ENCODE peak calls at places on chromosome 14, in ten cellular contexts. Z is neural progenitor cell, E is OCI-LY7, K is DND-41, F is astrocyte, R is fibroblast of lung, O is GM23338, T is osteoblast, Q is A549, I is HepG2. J is an unnamed sample.

GRCh38 chr14:71399057-71399487 is 491.8 kb downstream of the PCNX1 start:
- DNase-seq in Z (no peak), E (peak), K (no peak), F (no peak), R (peak), O (no peak), T (no peak), Q (no peak), I (no peak), J (no peak)

GRCh38 chr14:44490966-44491365 is 16.1 kb downstream of the FSCB start:
- DNase-seq in Z (no peak), E (no peak), K (no peak), F (no peak), R (no peak), O (no peak), T (no peak), Q (no peak), I (no peak), J (peak)

GRCh38 chr14:31935406-31935805 is 141.7 kb upstream of the ARHGAP5 start:
- DNase-seq in Z (peak), E (no peak), K (no peak), F (no peak), R (no peak), O (no peak), T (no peak), Q (peak), I (peak), J (no peak)

GRCh38 chr14:51554339-51554920 is 97.3 kb upstream of the FRMD6 start:
- DNase-seq in Z (no peak), E (no peak), K (no peak), F (peak), R (peak), O (no peak), T (peak), Q (peak), I (no peak), J (peak)

GRCh38 chr14:25007832-25008231 is 42.1 kb downstream of the STXBP6 start:
- DNase-seq in Z (no peak), E (no peak), K (no peak), F (no peak), R (no peak), O (no peak), T (peak), Q (peak), I (no peak), J (no peak)

GRCh38 chr14:103418508-103418818 is 33.2 kb downstream of the MARK3 start:
- DNase-seq in Z (no peak), E (no peak), K (no peak), F (peak), R (peak), O (no peak), T (no peak), Q (no peak), I (no peak), J (no peak)

GRCh38 chr14:102590667-102591099 is 1.8 kb upstream of the RCOR1 start:
- DNase-seq in Z (peak), E (peak), K (no peak), F (peak), R (peak), O (peak), T (peak), Q (peak), I (peak), J (peak)

GRCh38 chr14:85731198-85731597 is 201.3 kb downstream of the FLRT2 start:
- DNase-seq in Z (no peak), E (no peak), K (no peak), F (peak), R (peak), O (no peak), T (peak), Q (no peak), I (no peak), J (no peak)

GRCh38 chr14:73741386-73741875 is 27.2 kb upstream of the PNMA1 start:
- DNase-seq in Z (peak), E (peak), K (peak), F (peak), R (peak), O (peak), T (peak), Q (peak), I (peak), J (peak)

GRCh38 chr14:50210074-50210473 is 21.3 kb downstream of the SOS2 start:
- DNase-seq in Z (no peak), E (no peak), K (no peak), F (no peak), R (no peak), O (no peak), T (no peak), Q (no peak), I (no peak), J (no peak)

GRCh38 chr14:91249841-91250616 is 5.5 kb upstream of the GPR68 start:
- DNase-seq in Z (peak), E (peak), K (peak), F (peak), R (peak), O (no peak), T (no peak), Q (peak), I (peak), J (peak)

GRCh38 chr14:51897791-51898190 is 37.4 kb downstream of the GNG2 start:
- DNase-seq in Z (no peak), E (no peak), K (no peak), F (no peak), R (no peak), O (no peak), T (no peak), Q (no peak), I (no peak), J (no peak)

GRCh38 chr14:99968156-99968920 is 96.9 kb upstream of the EVL start:
- DNase-seq in Z (no peak), E (no peak), K (no peak), F (peak), R (peak), O (no peak), T (peak), Q (no peak), I (no peak), J (peak)

GRCh38 chr14:61661471-61661988 is 33.8 kb upstream of the HIF1A start:
- DNase-seq in Z (no peak), E (no peak), K (no peak), F (peak), R (peak), O (no peak), T (peak), Q (no peak), I (no peak), J (peak)

DNA sequence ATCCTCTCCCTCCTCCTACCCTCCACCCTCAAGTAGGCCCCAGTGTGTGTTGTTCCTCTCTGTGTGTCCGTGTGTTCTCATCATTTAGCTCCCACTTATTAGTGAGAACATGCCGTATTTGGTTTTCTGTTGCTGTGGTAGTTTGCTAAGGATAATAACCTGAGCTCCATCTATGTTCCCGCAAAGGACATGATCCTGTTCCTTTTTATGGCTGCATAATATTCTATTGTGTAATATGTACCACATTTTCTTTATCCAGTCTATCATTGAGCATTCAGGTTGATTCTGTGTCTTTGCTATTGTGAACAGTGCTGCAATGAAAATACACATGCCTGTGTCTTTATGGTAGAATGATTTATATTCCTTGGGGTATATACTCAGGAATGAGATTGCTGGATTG is 30.5 kb downstream of the JDP2 start:
- DNase-seq in Z (no peak), E (no peak), K (no peak), F (no peak), R (no peak), O (no peak), T (no peak), Q (no peak), I (no peak), J (no peak)
- H3K4me2 ChIP-seq in Z (no peak), E (no peak), K (no peak), F (no peak), R (no peak), O (no peak), T (no peak), Q (no peak), I (no peak), J (no peak)

GRCh38 chr14:59190372-59190771 is 1.9 kb downstream of the DAAM1 start:
- DNase-seq in Z (peak), E (peak), K (no peak), F (no peak), R (no peak), O (peak), T (no peak), Q (peak), I (peak), J (peak)
- TF ChIP-seq CTCF in Z (peak), E (peak), K (no peak), F (no peak), R (no peak), O (peak), T (no peak), Q (no peak), I (peak), J (peak)

GRCh38 chr14:40199101-40199500 is 766.9 kb upstream of the FBXO33 start:
- DNase-seq in Z (no peak), E (no peak), K (no peak), F (no peak), R (no peak), O (no peak), T (no peak), Q (no peak), I (no peak), J (no peak)
- H3K4me2 ChIP-seq in Z (no peak), E (no peak), K (no peak), F (no peak), R (no peak), O (no peak), T (no peak), Q (no peak), I (no peak), J (no peak)

DNA sequence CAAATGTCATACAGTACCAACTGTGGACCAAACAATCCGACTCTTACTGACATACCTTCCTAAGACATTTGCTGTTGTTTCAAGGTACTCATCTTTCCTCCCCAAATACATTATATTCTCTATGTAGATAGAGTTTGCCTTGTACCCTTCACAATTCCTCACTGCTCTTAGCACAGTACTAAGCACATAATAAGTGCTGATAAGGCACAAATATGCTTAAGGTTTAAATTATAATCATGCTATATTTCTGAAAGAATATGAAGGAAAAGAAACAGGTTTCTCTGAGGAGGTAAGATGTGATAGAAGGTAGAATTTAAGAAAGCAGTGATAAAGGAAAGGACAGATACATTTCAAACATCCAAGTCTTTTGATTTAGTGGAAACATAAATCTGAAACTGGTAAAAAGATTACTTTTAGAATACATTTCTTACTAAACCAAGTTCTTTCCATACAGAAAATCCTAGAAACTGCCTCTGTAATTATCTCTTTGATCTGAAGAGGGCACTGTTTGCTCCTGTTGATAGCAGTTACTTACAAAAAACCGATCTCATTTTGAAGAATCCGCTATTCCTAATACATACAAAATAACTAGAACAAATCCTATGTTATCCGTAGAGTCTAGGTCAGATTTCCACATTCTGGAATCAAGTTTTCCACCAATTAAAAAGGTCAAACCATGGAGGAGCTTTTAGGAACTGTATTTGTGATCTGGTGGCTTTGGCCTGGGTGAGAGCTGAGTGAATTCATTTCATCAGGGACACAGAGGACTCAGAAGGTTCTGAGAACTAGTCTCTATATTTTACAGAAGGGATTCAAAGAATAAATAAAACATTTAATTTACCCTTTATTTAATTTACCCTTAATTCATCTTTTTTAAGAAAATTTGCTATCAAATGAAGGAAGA is 311.9 kb downstream of the DAD1 start:
- DNase-seq in Z (peak), E (peak), K (no peak), F (no peak), R (peak), O (peak), T (no peak), Q (peak), I (peak), J (peak)
- TF ChIP-seq CTCF in Z (peak), E (peak), K (peak), F (peak), R (peak), O (peak), T (peak), Q (peak), I (peak), J (peak)

GRCh38 chr14:101132051-101132541 is 228.6 kb upstream of the RTL1 start:
- DNase-seq in Z (no peak), E (no peak), K (peak), F (no peak), R (no peak), O (no peak), T (peak), Q (no peak), I (no peak), J (no peak)

GRCh38 chr14:101133068-101133467 is 229.5 kb upstream of the RTL1 start:
- DNase-seq in Z (no peak), E (no peak), K (no peak), F (no peak), R (no peak), O (no peak), T (peak), Q (no peak), I (no peak), J (no peak)

GRCh38 chr14:101134161-101134631 is 230.7 kb upstream of the RTL1 start:
- DNase-seq in Z (no peak), E (no peak), K (peak), F (no peak), R (no peak), O (no peak), T (peak), Q (no peak), I (no peak), J (no peak)

GRCh38 chr14:101131451-101131916 is 228.0 kb upstream of the RTL1 start:
- DNase-seq in Z (no peak), E (no peak), K (no peak), F (no peak), R (no peak), O (no peak), T (peak), Q (no peak), I (no peak), J (no peak)

GRCh38 chr14:101132588-101132987 is 229.1 kb upstream of the RTL1 start:
- DNase-seq in Z (no peak), E (no peak), K (no peak), F (no peak), R (no peak), O (no peak), T (no peak), Q (no peak), I (no peak), J (no peak)
- H3K4me2 ChIP-seq in Z (no peak), E (no peak), K (no peak), F (no peak), R (no peak), O (no peak), T (no peak), Q (no peak), I (no peak), J (no peak)

GRCh38 chr14:105469456-105470162 is 5.0 kb upstream of the CRIP2 start:
- DNase-seq in Z (no peak), E (no peak), K (no peak), F (no peak), R (no peak), O (no peak), T (no peak), Q (no peak), I (no peak), J (no peak)

GRCh38 chr14:105472496-105472991 is 2.1 kb upstream of the CRIP2 start:
- DNase-seq in Z (no peak), E (no peak), K (no peak), F (no peak), R (no peak), O (no peak), T (no peak), Q (no peak), I (no peak), J (peak)

GRCh38 chr14:105470163-105470811 is 4.3 kb upstream of the CRIP2 start:
- DNase-seq in Z (no peak), E (no peak), K (no peak), F (no peak), R (no peak), O (peak), T (no peak), Q (no peak), I (no peak), J (no peak)

GRCh38 chr14:105471823-105472495 is 2.7 kb upstream of the CRIP2 start:
- DNase-seq in Z (no peak), E (no peak), K (no peak), F (no peak), R (no peak), O (no peak), T (peak), Q (no peak), I (no peak), J (no peak)

DNA sequence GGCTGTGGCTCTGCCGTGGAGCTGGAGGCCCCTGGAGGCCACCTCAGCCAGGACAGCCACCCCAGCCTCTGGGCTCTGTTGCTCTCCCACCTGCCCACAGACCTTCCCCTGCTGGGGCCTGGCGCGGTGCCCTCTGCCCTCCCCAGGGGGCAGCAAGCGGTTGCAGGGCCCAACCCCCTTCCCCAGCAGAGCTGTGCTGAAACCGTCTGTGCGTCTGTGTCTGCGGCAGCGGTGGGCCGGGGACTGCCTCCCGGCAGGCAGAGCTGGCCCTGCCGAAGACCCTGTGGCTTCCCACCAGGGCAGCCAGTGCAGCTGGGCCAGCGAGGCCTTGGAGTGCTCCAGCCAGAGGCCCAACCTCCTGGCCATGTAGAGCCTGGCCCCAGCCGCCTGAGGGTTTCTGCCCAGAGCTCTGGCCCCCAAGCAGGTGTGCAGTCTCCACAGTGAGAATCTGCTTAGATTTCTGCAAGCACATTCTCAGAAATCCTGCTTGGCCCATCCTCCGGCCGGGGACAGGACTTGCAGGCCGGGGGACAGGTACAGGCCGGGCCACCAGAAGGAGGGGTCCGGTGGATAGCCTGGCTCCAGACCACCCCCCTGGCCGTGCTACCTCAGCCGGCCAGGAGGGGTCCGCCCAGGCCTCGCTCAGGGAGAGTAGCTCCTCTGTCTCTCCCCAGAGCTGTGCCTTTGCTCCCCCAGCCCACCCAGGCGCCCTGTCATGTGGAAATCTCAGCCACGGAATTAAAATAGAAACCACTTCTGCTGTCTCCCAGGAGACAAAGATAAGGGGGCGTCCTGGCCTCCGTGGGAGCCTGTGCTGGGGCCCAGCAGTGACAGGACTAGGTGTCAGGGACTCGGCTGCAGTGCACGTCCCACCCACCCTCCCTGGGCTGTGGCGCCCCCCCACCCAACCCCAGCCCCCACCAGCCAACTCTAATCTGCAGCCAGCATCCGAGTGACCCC is 3.5 kb upstream of the CRIP2 start:
- DNase-seq in Z (peak), E (no peak), K (no peak), F (no peak), R (no peak), O (peak), T (peak), Q (no peak), I (no peak), J (no peak)
- TF ChIP-seq CTCF in Z (peak), E (peak), K (peak), F (no peak), R (peak), O (peak), T (no peak), Q (no peak), I (no peak), J (no peak)

J was measured in PC-3.